ENCODE peak calls at places on chromosomes 12 and 14, in four cellular contexts. M is IMR-90, J is mesendoderm, G is H9. U is an unnamed sample.

GRCh38 chr12:109710747-109711595 is 2.7 kb upstream of the FAM222A start:
- DNase-seq in M (peak; percentile 58), J (no peak), G (no peak), U (no peak)

GRCh38 chr12:5160827-5161226 is 117.1 kb downstream of the KCNA5 start:
- DNase-seq in M (no peak), J (no peak), G (peak; percentile 14), U (no peak)

GRCh38 chr12:82671673-82672195 is 15.0 kb upstream of the TMTC2 start:
- DNase-seq in M (no peak), J (no peak), G (no peak), U (no peak)

GRCh38 chr12:94149781-94150482 is 1.6 kb downstream of the PLXNC1 start:
- DNase-seq in M (no peak), J (peak; percentile 72), G (peak; percentile 64), U (no peak)

GRCh38 chr12:87430444-87430843 is 598.8 kb downstream of the C12orf50 start:
- DNase-seq in M (no peak), J (no peak), G (no peak), U (no peak)

GRCh38 chr12:11723993-11724392 is 74.5 kb downstream of the ETV6 start:
- DNase-seq in M (peak; percentile 52), J (peak; percentile 23), G (no peak), U (no peak)

GRCh38 chr12:111775205-111776193 is 8.8 kb downstream of the ALDH2 start:
- DNase-seq in M (peak; percentile 93), J (peak; percentile 93), G (no peak), U (no peak)

GRCh38 chr12:88188180-88188579 is 46.1 kb downstream of the TMTC3 start:
- DNase-seq in M (peak; percentile 44), J (no peak), G (no peak), U (no peak)

GRCh38 chr12:124040286-124040685 is 67.3 kb downstream of the ZNF664 start:
- DNase-seq in M (no peak), J (no peak), G (no peak), U (no peak)

GRCh38 chr12:49098035-49098451 is 3.4 kb upstream of the DHH start:
- DNase-seq in M (peak; percentile 30), J (peak; percentile 83), G (peak; percentile 87), U (no peak)

GRCh38 chr12:51630256-51630880 is 39.3 kb downstream of the SCN8A start:
- DNase-seq in M (no peak), J (no peak), G (no peak), U (no peak)

GRCh38 chr12:7917392-7918267 is 18.4 kb downstream of the SLC2A3 start:
- DNase-seq in M (no peak), J (no peak), G (no peak), U (no peak)

GRCh38 chr12:118059645-118060275 is 1.2 kb downstream of the WSB2 start:
- DNase-seq in M (peak; percentile 22), J (peak; percentile 90), G (no peak), U (no peak)

GRCh38 chr12:98863167-98863566 is 218.1 kb downstream of the APAF1 start:
- DNase-seq in M (no peak), J (peak; percentile 89), G (peak; percentile 78), U (no peak)

GRCh38 chr12:54201001-54201794 is 12.4 kb upstream of the SMUG1 start:
- DNase-seq in M (peak; percentile 65), J (peak; percentile 83), G (peak; percentile 95), U (peak; percentile 90)

GRCh38 chr14:72104011-72104613 is 171.9 kb downstream of the RGS6 start:
- DNase-seq in M (no peak), J (peak; percentile 46), G (peak; percentile 60), U (peak; percentile 21)

GRCh38 chr12:98440165-98440581 is 75.2 kb upstream of the TMPO start:
- DNase-seq in M (peak; percentile 95), J (peak; percentile 68), G (no peak), U (no peak)

GRCh38 chr14:25909361-25909760 is 688.5 kb downstream of the NOVA1 start:
- DNase-seq in M (no peak), J (no peak), G (no peak), U (no peak)

GRCh38 chr14:75523771-75524171 is 1.5 kb downstream of the BATF start:
- DNase-seq in M (peak; percentile 18), J (no peak), G (no peak), U (no peak)

GRCh38 chr12:108241961-108242360 is 97.2 kb downstream of the CMKLR1 start:
- DNase-seq in M (no peak), J (peak; percentile 54), G (no peak), U (no peak)

GRCh38 chr14:105525326-105525725 is 1.1 kb upstream of the TMEM121 start:
- DNase-seq in M (no peak), J (no peak), G (no peak), U (no peak)

GRCh38 chr12:12349711-12350665 is at the start of gene MANSC1:
- DNase-seq in M (peak; percentile 28), J (peak; percentile 82), G (peak; percentile 84), U (peak; percentile 82)

DNA sequence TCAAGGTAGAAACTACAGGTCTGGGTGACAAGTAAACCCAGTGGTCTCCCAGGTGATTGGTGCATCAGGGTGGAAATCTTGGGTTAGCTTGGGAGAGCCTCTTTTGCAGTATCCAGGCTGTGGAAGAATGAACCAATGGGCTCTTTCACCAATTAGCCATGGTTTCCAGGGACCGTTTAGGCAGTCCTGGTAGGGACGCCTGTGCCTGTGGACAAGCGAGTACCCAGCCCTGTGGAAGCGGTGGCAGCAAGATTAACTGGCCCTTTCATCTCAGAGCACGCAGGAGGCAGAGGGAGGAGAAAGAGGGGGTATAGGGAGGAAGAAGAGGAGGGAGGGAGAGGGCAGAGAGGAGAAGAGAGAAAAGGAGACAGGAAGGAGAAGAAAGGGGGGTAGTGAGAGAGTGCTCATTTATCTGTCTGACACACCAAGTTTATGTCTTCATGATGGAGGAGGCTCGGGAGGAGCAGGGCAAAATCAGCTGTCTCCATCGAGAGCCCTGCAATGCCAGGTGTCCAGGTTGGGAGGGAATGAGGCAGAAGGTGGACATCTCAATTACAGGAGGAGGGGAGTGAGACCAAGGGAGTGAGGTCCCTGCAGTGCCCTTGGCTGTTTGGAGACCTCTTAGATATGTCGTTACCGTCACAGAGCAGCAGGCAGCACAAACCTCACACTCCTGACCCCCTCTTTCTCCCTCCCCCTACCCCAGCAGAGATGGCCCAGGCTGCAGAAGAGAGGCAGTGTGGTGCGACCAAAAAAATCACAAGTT is 4.6 kb upstream of the ZDHHC22 start:
- DNase-seq in M (no peak), J (no peak), G (peak; percentile 28), U (no peak)
- H3K56ac ChIP-seq in M (no peak overlapping the region), J (no peak overlapping the region), G (no peak overlapping the region), U (no peak overlapping the region)

DNA sequence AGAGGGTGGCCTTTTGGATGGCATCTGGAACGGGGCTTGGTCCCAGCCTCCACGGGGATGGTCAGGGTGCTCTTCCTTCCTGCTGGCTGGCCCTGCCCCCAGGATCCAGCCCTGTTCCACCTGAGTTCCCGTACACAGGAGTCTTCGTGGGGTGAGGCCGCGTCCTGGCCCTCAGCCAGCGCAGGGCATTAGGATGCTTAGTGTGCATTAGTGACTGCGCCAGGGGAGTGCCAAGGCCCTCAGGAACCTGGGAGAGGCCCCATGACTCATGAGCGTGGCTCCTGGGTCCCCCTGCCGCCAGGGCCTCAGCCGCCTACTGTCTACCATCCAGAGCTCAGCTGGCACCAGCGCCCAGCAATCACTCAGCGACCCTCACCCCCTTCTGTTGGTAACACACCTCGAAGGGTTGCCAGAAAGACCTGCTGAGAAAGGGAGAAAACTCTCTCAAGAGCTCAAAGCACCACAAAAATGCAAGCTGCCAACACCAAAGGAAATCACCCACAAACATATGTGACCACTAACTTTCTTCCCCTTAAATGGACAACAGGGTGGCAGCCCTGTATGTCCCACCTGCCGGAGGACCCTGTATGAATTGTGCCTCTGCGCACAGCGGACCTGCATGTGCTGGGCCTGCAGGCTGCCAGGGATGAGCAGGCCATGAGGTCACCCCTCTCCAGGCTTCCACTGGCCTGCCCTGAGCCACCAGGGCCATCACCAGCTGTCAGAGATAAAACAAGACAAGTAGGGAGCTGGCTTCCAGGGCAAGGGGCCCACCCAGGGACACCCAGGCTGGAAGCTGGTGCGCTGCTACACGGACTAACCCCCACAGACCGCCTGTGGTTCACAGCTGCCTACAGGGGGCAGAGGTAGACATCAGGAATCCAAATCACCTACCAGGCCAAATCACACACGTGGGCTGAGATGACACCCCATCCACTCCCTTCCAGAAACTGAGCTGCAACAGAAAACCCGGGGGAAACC is 28.7 kb downstream of the CCDC85C start:
- DNase-seq in M (peak; percentile 19), J (peak; percentile 50), G (no peak), U (no peak)
- H2AK5ac ChIP-seq in M (peak overlapping the region; percentile 96), J (no peak overlapping the region), G (no peak overlapping the region), U (peak overlapping the region; percentile 46)

GRCh38 chr14:50117456-50117855 is 1.1 kb upstream of the VCPKMT start:
- DNase-seq in M (no peak), J (no peak), G (no peak), U (no peak)
- H3K56ac ChIP-seq in M (no peak overlapping the region), J (no peak overlapping the region), G (no peak overlapping the region), U (no peak overlapping the region)

DNA sequence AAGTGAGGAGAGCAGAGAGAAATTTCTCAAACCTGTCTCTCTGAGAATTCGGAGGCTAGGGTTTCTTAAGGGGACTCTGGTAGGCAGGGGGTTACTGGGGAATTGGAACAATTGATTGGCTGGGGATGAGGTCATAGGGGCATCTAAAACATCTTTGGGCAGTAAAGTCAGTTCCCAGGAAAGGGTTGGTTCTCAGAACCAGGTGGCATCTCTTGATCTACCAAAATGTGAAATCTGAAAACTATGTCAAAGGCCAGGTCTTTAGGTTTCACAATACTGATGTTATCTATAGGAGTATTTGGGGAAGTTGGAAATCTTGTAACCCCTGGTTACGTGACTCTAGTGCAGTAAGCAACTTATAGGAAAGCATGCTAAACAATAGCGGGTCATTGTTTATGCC is 6.9 kb downstream of the C12orf75 start:
- DNase-seq in M (no peak), J (peak; percentile 52), G (no peak), U (no peak)
- H2AK5ac ChIP-seq in M (peak overlapping the region; percentile 8), J (no peak overlapping the region), G (no peak overlapping the region), U (no peak overlapping the region)

GRCh38 chr12:62834971-62835547 is 99.9 kb downstream of the PPM1H start:
- DNase-seq in M (peak; percentile 31), J (no peak), G (no peak), U (no peak)

GRCh38 chr12:62832528-62832927 is 102.4 kb downstream of the PPM1H start:
- DNase-seq in M (no peak), J (no peak), G (no peak), U (no peak)

GRCh38 chr12:62833634-62834033 is 101.3 kb downstream of the PPM1H start:
- DNase-seq in M (no peak), J (no peak), G (no peak), U (no peak)

GRCh38 chr12:62834406-62834805 is 100.5 kb downstream of the PPM1H start:
- DNase-seq in M (no peak), J (peak; percentile 91), G (no peak), U (no peak)

DNA sequence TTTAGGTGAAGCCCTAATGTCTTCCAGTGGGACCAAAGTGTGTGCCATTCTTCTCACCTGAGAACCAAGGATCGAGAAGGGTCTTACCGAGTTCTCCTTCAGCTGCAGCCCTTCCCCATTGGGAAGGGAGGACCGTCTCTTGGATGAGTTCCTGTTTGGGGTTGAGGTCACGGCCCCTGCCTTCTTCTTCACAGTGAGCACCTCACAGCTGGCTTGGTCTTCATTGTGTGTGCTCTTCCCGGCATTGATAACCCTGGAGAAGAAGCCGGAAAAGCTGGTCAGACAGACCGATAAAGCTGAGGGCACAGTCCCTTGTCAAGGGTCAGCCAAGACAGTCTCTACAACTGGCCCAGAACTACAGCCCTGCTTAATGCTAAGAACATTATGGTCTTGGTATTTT is 102.9 kb downstream of the PPM1H start:
- DNase-seq in M (no peak), J (no peak), G (no peak), U (no peak)
- H3K56ac ChIP-seq in M (no peak overlapping the region), J (no peak overlapping the region), G (no peak overlapping the region), U (no peak overlapping the region)